ENCODE peak calls at places on chromosomes 13 and 19, in nine cellular contexts. T is ascending aorta; I is HFFc6; N is CD8-positive, alpha-beta T cell; Y is right lobe of liver; Z is A673; H is H9; G is foreskin fibroblast; P is dorsolateral prefrontal cortex. S is an unnamed sample.
A peak's percentile ranks its signal among the peaks of the same experiment; 100 is the strongest.

GRCh38 chr13:76350399-76350798 is 535.8 kb downstream of the KCTD12 start:
- DNase-seq in T (no peak), I (no peak), N (no peak), Y (no peak), Z (no peak), H (no peak), G (no peak), P (no peak), S (no peak)

GRCh38 chr13:30708541-30708940 is 26.8 kb upstream of the ALOX5AP start:
- DNase-seq in T (peak; percentile 12), I (no peak), N (no peak), Y (no peak), Z (no peak), H (no peak), G (peak; percentile 58), P (no peak), S (no peak)

GRCh38 chr19:57708641-57709354 is at the start of gene ZNF154:
- DNase-seq in T (no peak), I (no peak), N (peak; percentile 29), Y (no peak), Z (peak; percentile 50), H (peak; percentile 91), G (peak; percentile 84), P (peak; percentile 68), S (peak; percentile 58)

GRCh38 chr19:54379187-54379678 is 14.5 kb upstream of the LAIR1 start:
- DNase-seq in T (no peak), I (no peak), N (no peak), Y (no peak), Z (no peak), H (no peak), G (no peak), P (no peak), S (no peak)

GRCh38 chr13:112451512-112452379 is 75.6 kb downstream of the SPACA7 start:
- DNase-seq in T (no peak), I (no peak), N (no peak), Y (peak; percentile 53), Z (no peak), H (peak; percentile 20), G (no peak), P (no peak), S (no peak)

GRCh38 chr13:88887045-88887662 is 1216.0 kb downstream of the SLITRK5 start:
- DNase-seq in T (no peak), I (no peak), N (no peak), Y (peak; percentile 29), Z (no peak), H (peak; percentile 43), G (no peak), P (no peak), S (no peak)

GRCh38 chr13:30212256-30212655 is 95.1 kb downstream of the KATNAL1 start:
- DNase-seq in T (no peak), I (no peak), N (no peak), Y (no peak), Z (no peak), H (no peak), G (no peak), P (no peak), S (no peak)

GRCh38 chr19:33214621-33215020 is 11.0 kb downstream of the SLC7A10 start:
- DNase-seq in T (no peak), I (peak; percentile 22), N (no peak), Y (no peak), Z (peak; percentile 63), H (peak; percentile 79), G (peak; percentile 43), P (no peak), S (peak; percentile 37)

GRCh38 chr13:20186771-20187170 is 6.0 kb downstream of the GJB2 start:
- DNase-seq in T (no peak), I (no peak), N (no peak), Y (no peak), Z (no peak), H (no peak), G (no peak), P (no peak), S (no peak)

GRCh38 chr13:20185657-20186056 is 7.1 kb downstream of the GJB2 start:
- DNase-seq in T (no peak), I (no peak), N (no peak), Y (no peak), Z (no peak), H (no peak), G (no peak), P (no peak), S (no peak)

GRCh38 chr13:20181180-20181579 is 11.6 kb downstream of the GJB2 start:
- DNase-seq in T (no peak), I (no peak), N (no peak), Y (no peak), Z (peak; percentile 60), H (no peak), G (no peak), P (no peak), S (no peak)

GRCh38 chr13:20178156-20178555 is 14.6 kb downstream of the GJB2 start:
- DNase-seq in T (no peak), I (no peak), N (no peak), Y (no peak), Z (no peak), H (no peak), G (no peak), P (no peak), S (no peak)

GRCh38 chr13:20182231-20182846 is 10.4 kb downstream of the GJB2 start:
- DNase-seq in T (no peak), I (peak; percentile 64), N (peak; percentile 22), Y (no peak), Z (peak; percentile 85), H (peak; percentile 66), G (peak; percentile 82), P (no peak), S (peak; percentile 37)
- TF ChIP-seq CTCF in T (peak; percentile 74), I (peak; percentile 85), N (peak; percentile 62), Y (peak; percentile 87), Z (peak; percentile 84), H (peak; percentile 84), G (peak; percentile 83), P (peak; percentile 83), S (peak; percentile 85)

DNA sequence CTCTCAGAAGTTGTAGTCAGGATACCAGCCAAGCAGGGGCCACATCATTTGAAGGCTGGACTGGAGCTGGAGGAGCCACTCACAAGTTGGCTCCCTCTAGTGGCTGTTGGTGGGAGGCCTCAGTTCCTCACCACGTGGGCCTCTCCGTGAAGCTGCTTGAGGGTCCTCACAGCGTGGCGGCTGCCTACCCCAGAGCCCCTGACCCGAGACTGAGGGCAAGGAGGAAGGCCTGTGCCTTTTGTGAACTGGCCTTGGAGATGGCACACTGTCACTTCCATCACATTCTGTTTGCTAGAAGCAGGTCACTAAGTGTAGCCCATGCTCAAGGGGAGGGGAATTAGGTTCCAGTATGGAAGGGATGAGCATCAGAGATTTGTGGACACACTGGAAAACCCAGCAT is 14.6 kb downstream of the GNA11 start:
- DNase-seq in T (no peak), I (peak; percentile 15), N (peak; percentile 60), Y (no peak), Z (peak; percentile 77), H (peak; percentile 82), G (peak; percentile 76), P (no peak), S (peak; percentile 65)
- TF ChIP-seq CTCF in T (peak; percentile 80), I (peak; percentile 94), N (peak; percentile 82), Y (peak; percentile 84), Z (peak; percentile 96), H (peak; percentile 93), G (peak; percentile 93), P (peak; percentile 66), S (peak; percentile 85)

GRCh38 chr13:107028751-107029150 is 460.8 kb upstream of the ARGLU1 start:
- DNase-seq in T (no peak), I (no peak), N (no peak), Y (no peak), Z (no peak), H (no peak), G (no peak), P (no peak), S (no peak)

GRCh38 chr13:107020393-107020792 is 452.5 kb upstream of the ARGLU1 start:
- DNase-seq in T (no peak), I (no peak), N (no peak), Y (no peak), Z (no peak), H (no peak), G (no peak), P (no peak), S (no peak)

GRCh38 chr13:107018285-107018684 is 450.3 kb upstream of the ARGLU1 start:
- DNase-seq in T (no peak), I (no peak), N (no peak), Y (no peak), Z (no peak), H (no peak), G (no peak), P (no peak), S (no peak)

GRCh38 chr13:107025991-107026390 is 458.1 kb upstream of the ARGLU1 start:
- DNase-seq in T (peak; percentile 95), I (no peak), N (no peak), Y (no peak), Z (no peak), H (no peak), G (peak; percentile 4), P (no peak), S (no peak)

GRCh38 chr13:107023335-107023734 is 455.4 kb upstream of the ARGLU1 start:
- DNase-seq in T (no peak), I (no peak), N (no peak), Y (no peak), Z (no peak), H (no peak), G (no peak), P (no peak), S (no peak)
- TF ChIP-seq CTCF in T (no peak), I (no peak), N (no peak), Y (no peak), Z (no peak), H (no peak), G (no peak), P (no peak), S (no peak)

GRCh38 chr19:5225486-5226345 is 114.9 kb downstream of the PTPRS start:
- DNase-seq in T (no peak), I (no peak), N (no peak), Y (no peak), Z (no peak), H (peak; percentile 77), G (no peak), P (no peak), S (peak; percentile 45)
- TF ChIP-seq CTCF in T (peak; percentile 45), I (peak; percentile 70), N (no peak), Y (peak; percentile 32), Z (peak; percentile 67), H (peak; percentile 74), G (peak; percentile 43), P (peak; percentile 60), S (peak; percentile 56)

DNA sequence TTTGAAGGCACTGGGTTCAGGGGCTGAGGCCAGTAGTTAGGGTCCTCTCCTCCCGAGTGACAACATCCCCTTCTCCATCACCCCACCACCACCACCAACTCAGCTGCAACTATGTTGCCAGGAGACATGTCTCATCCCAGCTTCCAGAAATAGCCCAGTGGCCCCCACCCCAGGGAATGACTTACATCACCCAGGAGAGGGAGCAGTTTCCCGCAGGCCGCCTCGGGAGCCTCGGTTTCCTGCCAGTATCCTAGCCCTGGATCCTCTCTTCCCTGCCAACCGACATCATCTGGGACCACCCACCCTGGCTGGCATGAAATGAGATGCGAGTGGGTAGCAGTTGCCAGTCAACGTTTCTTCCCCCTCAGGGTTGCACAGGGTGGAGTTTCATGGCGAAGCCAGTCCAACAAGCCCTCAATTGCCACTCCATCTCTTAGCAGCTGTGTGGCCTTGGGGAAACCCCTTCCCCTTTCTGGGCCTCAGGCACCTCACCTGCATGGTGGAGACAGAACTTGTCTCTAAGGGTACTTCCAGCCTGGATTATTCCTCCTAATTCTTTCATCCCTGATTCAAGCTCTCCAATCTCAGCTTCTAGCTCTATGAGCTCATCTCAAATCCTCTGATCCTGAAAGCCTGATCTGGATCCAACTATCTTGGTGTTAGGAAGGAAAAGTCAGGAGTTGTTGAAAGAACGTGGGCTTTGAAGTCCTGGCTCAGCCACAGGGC is 3.9 kb upstream of the GSK3A start:
- DNase-seq in T (peak; percentile 94), I (peak; percentile 78), N (no peak), Y (peak; percentile 73), Z (peak; percentile 85), H (peak; percentile 74), G (peak; percentile 93), P (peak; percentile 88), S (no peak)
- TF ChIP-seq CTCF in T (peak; percentile 86), I (peak; percentile 83), N (no peak), Y (peak; percentile 56), Z (peak; percentile 73), H (peak; percentile 71), G (peak; percentile 78), P (peak; percentile 82), S (peak; percentile 44)

S was measured in neural crest cell.